ENCODE peak calls at places on chromosomes 12 and 14, in five cellular contexts. L is uterus, F is body of pancreas, P is lung, N is A549. R is an unnamed sample.
A peak's percentile ranks its signal among the peaks of the same experiment; 100 is the strongest.

GRCh38 chr14:81464253-81465001 is 64.3 kb upstream of the STON2 start:
- DNase-seq in L (no peak), F (peak; percentile 54), P (peak; percentile 54), N (peak; percentile 60), R (no peak)

GRCh38 chr14:51547260-51547659 is 104.5 kb upstream of the FRMD6 start:
- DNase-seq in L (peak; percentile 57), F (peak; percentile 17), P (no peak), N (peak; percentile 55), R (peak; percentile 77)

GRCh38 chr12:3136641-3137267 is 59.6 kb downstream of the TSPAN9 start:
- DNase-seq in L (no peak), F (no peak), P (no peak), N (no peak), R (no peak)

GRCh38 chr12:28872654-28873268 is 276.3 kb upstream of the FAR2 start:
- DNase-seq in L (peak; percentile 18), F (peak; percentile 53), P (peak; percentile 34), N (peak; percentile 48), R (no peak)

GRCh38 chr14:45867046-45867894 is 614.3 kb upstream of the MIS18BP1 start:
- DNase-seq in L (no peak), F (no peak), P (no peak), N (no peak), R (no peak)

GRCh38 chr12:98402081-98402480 is 113.3 kb upstream of the TMPO start:
- DNase-seq in L (no peak), F (no peak), P (no peak), N (peak; percentile 43), R (no peak)

GRCh38 chr12:28535216-28535615 is 345.0 kb downstream of the CCDC91 start:
- DNase-seq in L (no peak), F (no peak), P (no peak), N (no peak), R (no peak)

GRCh38 chr12:112836736-112837628 is 45.4 kb downstream of the RPH3A start:
- DNase-seq in L (no peak), F (no peak), P (no peak), N (no peak), R (no peak)

GRCh38 chr12:116864371-116865160 is 16.7 kb downstream of the HRK start:
- DNase-seq in L (no peak), F (no peak), P (no peak), N (no peak), R (no peak)

GRCh38 chr14:61508526-61508925 is 186.8 kb upstream of the HIF1A start:
- DNase-seq in L (no peak), F (no peak), P (no peak), N (no peak), R (no peak)

GRCh38 chr12:33484161-33484560 is 44.5 kb upstream of the SYT10 start:
- DNase-seq in L (no peak), F (no peak), P (no peak), N (no peak), R (no peak)

GRCh38 chr12:85823436-85824179 is 12.6 kb downstream of the RASSF9 start:
- DNase-seq in L (no peak), F (no peak), P (no peak), N (no peak), R (no peak)

GRCh38 chr12:79706676-79707075 is 15.9 kb upstream of the PAWR start:
- DNase-seq in L (no peak), F (no peak), P (no peak), N (no peak), R (no peak)

GRCh38 chr14:89367449-89368120 is 49.4 kb downstream of the FOXN3 start:
- DNase-seq in L (no peak), F (no peak), P (no peak), N (no peak), R (peak; percentile 57)

GRCh38 chr14:79701371-79701770 is 509.9 kb downstream of the DIO2 start:
- DNase-seq in L (no peak), F (no peak), P (no peak), N (no peak), R (no peak)

GRCh38 chr14:56603648-56604047 is 24.1 kb downstream of the TMEM260 start:
- DNase-seq in L (no peak), F (no peak), P (no peak), N (no peak), R (no peak)

GRCh38 chr14:72683787-72684186 is 210.1 kb downstream of the DPF3 start:
- DNase-seq in L (no peak), F (no peak), P (no peak), N (no peak), R (no peak)

GRCh38 chr12:78181544-78182162 is 351.0 kb downstream of the NAV3 start:
- DNase-seq in L (no peak), F (no peak), P (no peak), N (peak; percentile 0), R (no peak)

GRCh38 chr12:132557969-132558856 is 52.2 kb downstream of the LRCOL1 start:
- DNase-seq in L (no peak), F (no peak), P (no peak), N (no peak), R (no peak)

GRCh38 chr12:131817241-131817640 is 11.0 kb upstream of the MMP17 start:
- DNase-seq in L (no peak), F (no peak), P (no peak), N (no peak), R (no peak)

GRCh38 chr14:71181215-71182003 is 274.1 kb downstream of the PCNX1 start:
- DNase-seq in L (no peak), F (no peak), P (no peak), N (no peak), R (no peak)

GRCh38 chr12:46774011-46774633 is 51.7 kb downstream of the SLC38A4 start:
- DNase-seq in L (no peak), F (no peak), P (no peak), N (no peak), R (no peak)

GRCh38 chr12:53287741-53288216 is 7.6 kb upstream of the PFDN5 start:
- DNase-seq in L (peak; percentile 72), F (peak; percentile 72), P (peak; percentile 64), N (peak; percentile 82), R (no peak)

GRCh38 chr14:85527458-85527857 is 2.5 kb upstream of the FLRT2 start:
- DNase-seq in L (no peak), F (no peak), P (no peak), N (no peak), R (no peak)

DNA sequence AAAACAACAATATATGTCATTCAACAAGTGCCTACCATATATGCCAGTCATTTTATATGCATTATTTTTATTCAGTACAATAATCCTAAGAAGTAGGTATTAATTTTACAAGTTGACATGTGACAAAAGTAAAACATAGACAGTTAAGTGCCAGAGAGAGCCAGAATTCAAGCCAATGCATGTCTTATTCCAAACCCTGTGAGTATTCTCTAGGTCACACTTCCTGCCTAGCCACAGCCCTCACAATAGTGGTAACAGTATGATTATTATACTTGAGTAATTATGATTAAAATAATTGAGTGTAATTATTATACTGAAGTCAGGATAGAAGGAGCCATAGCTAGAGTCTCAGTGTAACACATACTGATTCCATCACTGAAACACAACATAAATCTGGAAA is 52.2 kb downstream of the KIF21A start:
- DNase-seq in L (no peak), F (no peak), P (no peak), N (no peak), R (no peak)
- H3K27ac ChIP-seq in L (no peak overlapping the region), F (no peak overlapping the region), P (no peak overlapping the region), N (no peak overlapping the region), R (no peak overlapping the region)

GRCh38 chr12:128980623-128981022 is 127.3 kb downstream of the GLT1D1 start:
- DNase-seq in L (no peak), F (no peak), P (no peak), N (no peak), R (no peak)

GRCh38 chr12:128974881-128975280 is 121.6 kb downstream of the GLT1D1 start:
- DNase-seq in L (no peak), F (no peak), P (no peak), N (no peak), R (no peak)

GRCh38 chr12:128973883-128974681 is 120.8 kb downstream of the GLT1D1 start:
- DNase-seq in L (no peak), F (no peak), P (no peak), N (no peak), R (no peak)

GRCh38 chr12:128971802-128972201 is 118.5 kb downstream of the GLT1D1 start:
- DNase-seq in L (no peak), F (no peak), P (no peak), N (no peak), R (no peak)

DNA sequence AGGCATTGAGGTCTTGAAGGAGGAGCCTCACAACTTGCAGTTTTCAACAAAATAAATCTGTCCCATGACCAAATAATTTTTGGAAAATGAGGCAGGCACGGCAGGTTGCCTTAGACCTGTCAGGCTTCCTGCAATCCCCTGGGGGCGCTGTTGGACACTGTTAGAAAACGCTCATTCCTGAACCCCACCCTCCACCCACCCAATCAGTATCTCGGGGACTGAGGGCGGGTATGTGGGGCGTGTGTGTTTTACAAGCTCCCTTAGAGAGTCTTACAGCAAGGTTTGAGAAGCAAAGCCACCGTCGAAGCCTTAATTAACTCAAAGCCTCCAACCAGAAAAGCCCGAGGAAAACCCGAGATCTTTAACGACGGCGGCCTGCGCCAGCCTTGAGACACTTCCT is 122.8 kb downstream of the GLT1D1 start:
- DNase-seq in L (no peak), F (peak; percentile 33), P (peak; percentile 36), N (no peak), R (no peak)
- TF ChIP-seq CTCF in L (no peak), F (no peak), P (no peak), N (no peak), R (no peak)

GRCh38 chr14:25868521-25869314 is 729.1 kb downstream of the NOVA1 start:
- DNase-seq in L (no peak), F (no peak), P (no peak), N (no peak), R (no peak)
- H3K4me3 ChIP-seq in L (no peak overlapping the region), F (no peak overlapping the region), P (no peak overlapping the region), N (no peak overlapping the region), R (no peak overlapping the region)

GRCh38 chr12:125125271-125125670 is 60.0 kb downstream of the AACS start:
- DNase-seq in L (no peak), F (no peak), P (no peak), N (no peak), R (no peak)

GRCh38 chr12:125128380-125128779 is 63.1 kb downstream of the AACS start:
- DNase-seq in L (no peak), F (no peak), P (no peak), N (no peak), R (no peak)

GRCh38 chr12:125131958-125132357 is 66.7 kb downstream of the AACS start:
- DNase-seq in L (no peak), F (no peak), P (no peak), N (no peak), R (no peak)

GRCh38 chr12:125129592-125130255 is 64.5 kb downstream of the AACS start:
- DNase-seq in L (no peak), F (no peak), P (no peak), N (no peak), R (no peak)

DNA sequence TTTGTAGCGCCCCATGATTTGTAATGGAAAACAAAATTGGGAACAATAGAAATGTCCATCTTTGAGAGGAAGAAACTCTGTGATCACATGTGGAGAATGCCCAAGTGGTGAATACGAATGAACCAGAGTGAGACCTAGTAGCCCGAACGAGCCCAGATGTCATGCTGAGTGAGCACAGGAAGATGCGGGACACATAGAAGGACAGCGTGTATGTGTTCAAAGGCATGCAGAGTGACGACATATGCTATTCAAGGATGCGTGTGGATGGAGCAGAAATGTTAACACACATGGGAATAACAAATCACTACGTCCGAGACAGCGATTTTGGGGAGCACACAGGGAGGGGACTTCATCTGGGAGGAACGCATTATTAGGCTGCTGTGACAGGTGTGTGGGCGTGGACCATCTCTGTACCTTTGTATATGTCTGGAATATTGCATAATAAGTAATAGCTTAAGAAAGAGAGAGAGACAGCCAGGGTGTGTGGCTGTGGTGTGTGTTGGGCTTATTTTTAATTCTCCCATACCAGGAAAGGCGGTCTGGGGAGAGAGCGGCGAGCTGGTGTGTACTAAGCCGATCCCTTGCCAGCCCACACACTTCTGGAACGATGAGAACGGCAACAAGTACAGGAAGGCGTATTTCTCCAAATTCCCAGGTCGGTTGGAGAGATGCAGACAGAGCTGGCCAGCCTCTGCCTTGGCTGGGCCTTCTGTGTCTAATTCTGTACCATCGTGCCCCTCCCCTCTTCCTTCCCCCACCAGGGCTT is 63.8 kb downstream of the AACS start:
- DNase-seq in L (no peak), F (no peak), P (no peak), N (no peak), R (no peak)
- H3K27ac ChIP-seq in L (no peak overlapping the region), F (no peak overlapping the region), P (no peak overlapping the region), N (no peak overlapping the region), R (no peak overlapping the region)